ENCODE peak calls at places on chromosome 18, in seven cellular contexts. G is left ventricle myocardium inferior; H is B cell; M is GM06990; R is CD4-positive, alpha-beta T cell; D is cardiac fibroblast; N is upper lobe of right lung. S is an unnamed sample.
A peak's percentile ranks its signal among the peaks of the same experiment; 100 is the strongest.

GRCh38 chr18:2425426-2426317 is 145.6 kb downstream of the METTL4 start:
- DNase-seq in D (peak; percentile 42), H (no peak), M (no peak), R (no peak), G (no peak), N (no peak), S (no peak)

GRCh38 chr18:11165138-11165537 is 15.8 kb upstream of the PIEZO2 start:
- DNase-seq in G (no peak), H (no peak), M (no peak), R (no peak), D (no peak), N (no peak), S (no peak)

GRCh38 chr18:69487488-69488394 is 87.1 kb downstream of the DOK6 start:
- DNase-seq in N (no peak), G (no peak), M (no peak), D (no peak), R (no peak), H (no peak), S (no peak)

GRCh38 chr18:4119813-4120212 is 335.3 kb downstream of the DLGAP1 start:
- DNase-seq in M (no peak), R (no peak), N (no peak), G (no peak), D (no peak), H (no peak), S (no peak)

GRCh38 chr18:29969876-29970275 is 1072.7 kb downstream of the DSC3 start:
- DNase-seq in M (no peak), G (no peak), N (no peak), H (no peak), R (no peak), D (no peak), S (no peak)

GRCh38 chr18:30245756-30246515 is 796.6 kb downstream of the DSC3 start:
- DNase-seq in H (no peak), G (no peak), R (no peak), D (no peak), N (no peak), M (no peak), S (no peak)

GRCh38 chr18:13137939-13138821 is 80.4 kb upstream of the LDLRAD4 start:
- DNase-seq in H (peak; percentile 82), M (peak; percentile 59), G (peak; percentile 44), D (peak; percentile 66), R (peak; percentile 64), N (peak; percentile 77), S (peak; percentile 64)

GRCh38 chr18:74493689-74494088 is 2.5 kb upstream of the CNDP2 start:
- DNase-seq in D (peak; percentile 71), M (no peak), N (no peak), R (peak; percentile 57), G (no peak), H (peak; percentile 48), S (peak; percentile 25)

DNA sequence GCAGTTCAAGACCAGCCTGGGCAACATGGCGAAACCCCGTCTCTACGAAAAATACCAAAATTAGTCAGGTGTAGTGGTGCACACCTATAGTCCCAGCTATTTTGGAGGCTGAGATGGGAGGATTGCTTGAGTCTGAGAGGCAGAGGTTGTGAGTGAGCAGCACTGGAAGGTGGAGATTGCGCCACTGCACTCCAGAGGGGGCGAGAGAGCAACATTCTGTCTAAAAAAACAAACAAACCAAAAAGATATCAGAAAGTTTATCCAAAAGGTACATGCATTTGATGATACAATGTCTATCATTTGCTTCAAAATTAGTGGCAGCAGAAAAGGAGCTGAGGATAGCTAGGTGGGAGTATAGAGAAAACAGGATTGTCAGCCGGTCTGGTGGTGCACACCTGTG is 39.8 kb upstream of the CABLES1 start:
- DNase-seq in H (no peak), G (no peak), D (no peak), R (no peak), M (no peak), N (no peak), S (no peak)
- TF ChIP-seq CTCF in H (no peak), G (no peak), D (no peak), R (no peak), M (peak; percentile 10), N (no peak), S (no peak)

GRCh38 chr18:35938562-35938961 is 33.9 kb upstream of the RMP24 start:
- DNase-seq in D (peak; percentile 33), M (no peak), G (no peak), H (no peak), N (no peak), R (no peak), S (no peak)

GRCh38 chr18:35938158-35938557 is 34.3 kb upstream of the RMP24 start:
- DNase-seq in G (no peak), M (no peak), N (no peak), H (no peak), D (peak; percentile 54), R (no peak), S (no peak)

GRCh38 chr18:35941299-35941698 is 31.2 kb upstream of the RMP24 start:
- DNase-seq in D (no peak), G (no peak), H (no peak), R (no peak), M (no peak), N (no peak), S (no peak)

GRCh38 chr18:35936951-35937350 is 35.5 kb upstream of the RMP24 start:
- DNase-seq in G (no peak), M (no peak), R (no peak), H (no peak), N (no peak), D (no peak), S (no peak)

DNA sequence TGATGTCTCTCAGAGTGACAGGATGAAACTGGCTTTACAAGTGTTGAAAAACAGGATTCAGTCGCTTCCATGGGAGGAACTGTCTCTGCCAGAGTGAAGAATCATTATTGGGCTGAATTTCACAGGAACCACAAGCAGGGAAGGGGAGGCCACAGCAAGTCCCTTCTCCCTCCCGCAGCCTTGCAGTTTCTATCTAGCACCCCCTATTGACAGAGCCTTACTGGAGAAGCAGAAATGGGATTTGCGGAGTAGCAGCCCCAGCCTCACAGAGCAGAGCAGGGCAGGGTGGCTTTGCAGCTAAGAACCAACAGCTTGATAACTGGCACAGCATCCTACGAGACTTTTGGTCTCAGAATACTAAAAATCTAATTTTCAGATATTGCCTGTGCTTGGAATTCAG is 33.3 kb upstream of the RMP24 start:
- DNase-seq in D (peak; percentile 6), G (no peak), M (no peak), H (no peak), N (no peak), R (no peak), S (no peak)
- TF ChIP-seq CTCF in D (peak; percentile 30), G (peak; percentile 40), M (peak; percentile 42), H (no peak), N (peak; percentile 22), R (no peak), S (no peak)

GRCh38 chr18:7020995-7021777 is 96.4 kb downstream of the LAMA1 start:
- DNase-seq in R (no peak), G (no peak), H (no peak), M (no peak), D (no peak), N (no peak), S (no peak)

GRCh38 chr18:7025194-7025593 is 92.4 kb downstream of the LAMA1 start:
- DNase-seq in M (no peak), G (no peak), R (no peak), D (no peak), N (no peak), H (no peak), S (no peak)

GRCh38 chr18:7017013-7017412 is 100.6 kb downstream of the LAMA1 start:
- DNase-seq in R (no peak), H (no peak), N (no peak), G (no peak), D (peak; percentile 23), M (no peak), S (no peak)

GRCh38 chr18:7023581-7023980 is 94.0 kb downstream of the LAMA1 start:
- DNase-seq in G (no peak), M (no peak), D (no peak), R (no peak), H (no peak), N (no peak), S (no peak)

GRCh38 chr18:7021994-7022840 is 95.4 kb downstream of the LAMA1 start:
- DNase-seq in D (peak; percentile 52), H (no peak), M (no peak), N (no peak), G (no peak), R (no peak), S (no peak)
- TF ChIP-seq CTCF in D (peak; percentile 31), H (no peak), M (peak; percentile 21), N (peak; percentile 50), G (peak; percentile 16), R (no peak), S (no peak)

GRCh38 chr18:46067431-46068007 is 4.5 kb downstream of the PSTPIP2 start:
- DNase-seq in H (no peak), M (no peak), N (no peak), R (no peak), G (no peak), D (peak; percentile 69), S (no peak)
- TF ChIP-seq CTCF in H (no peak), M (no peak), N (no peak), R (no peak), G (no peak), D (no peak), S (no peak)

GRCh38 chr18:49443837-49444236 is 16.6 kb downstream of the DYM start:
- DNase-seq in M (no peak), N (no peak), D (no peak), G (no peak), R (no peak), H (no peak), S (no peak)

GRCh38 chr18:49446481-49446880 is 14.0 kb downstream of the DYM start:
- DNase-seq in M (no peak), R (no peak), D (no peak), H (no peak), N (no peak), G (no peak), S (no peak)

GRCh38 chr18:49444599-49444998 is 15.8 kb downstream of the DYM start:
- DNase-seq in N (no peak), G (no peak), D (no peak), H (no peak), R (no peak), M (no peak), S (no peak)

GRCh38 chr18:49447810-49448745 is 12.4 kb downstream of the DYM start:
- DNase-seq in H (peak; percentile 10), R (peak; percentile 29), D (peak; percentile 89), N (no peak), G (no peak), M (peak; percentile 7), S (no peak)
- TF ChIP-seq CTCF in H (peak; percentile 58), R (peak; percentile 44), D (peak; percentile 73), N (peak; percentile 48), G (peak; percentile 68), M (peak; percentile 38), S (peak; percentile 28)

S was measured in natural killer cell.